ENCODE peak calls at places on chromosome 9, in six cellular contexts. Z is heart left ventricle; F is tibial artery; C is naive thymus-derived CD4-positive, alpha-beta T cell; P is CD4-positive, alpha-beta memory T cell; D is body of pancreas. L is an unnamed sample. For H3K4me1, the result is how much of the 10 kb centered on the place peaks cover.

GRCh38 chr9:21505425-21506179 is 23.5 kb upstream of the IFNE start:
- DNase-seq in D (no peak), C (no peak), Z (no peak), F (no peak), P (no peak), L (no peak)

GRCh38 chr9:14314929-14315753 is 1.2 kb upstream of the NFIB start:
- DNase-seq in P (peak), F (peak), Z (peak), D (peak), C (no peak), L (peak)

GRCh38 chr9:101478906-101479305 is 43.3 kb upstream of the ALDOB start:
- DNase-seq in F (no peak), P (no peak), C (no peak), Z (no peak), D (no peak), L (peak)

GRCh38 chr9:87547665-87548064 is 50.0 kb downstream of the DAPK1 start:
- DNase-seq in D (peak), C (no peak), Z (no peak), P (no peak), F (no peak), L (no peak)

GRCh38 chr9:123656565-123656964 is 273.4 kb downstream of the DENND1A start:
- DNase-seq in F (no peak), P (no peak), Z (no peak), C (no peak), D (no peak), L (no peak)

GRCh38 chr9:114033397-114034103 is 44.5 kb downstream of the AMBP start:
- DNase-seq in F (no peak), D (no peak), C (no peak), Z (peak), P (no peak), L (peak)

GRCh38 chr9:114156658-114157421 is 1.5 kb downstream of the COL27A1 start:
- DNase-seq in F (peak), D (peak), Z (peak), C (peak), P (peak), L (peak)

GRCh38 chr9:127572961-127573727 is 38.9 kb upstream of the STXBP1 start:
- DNase-seq in F (peak), D (peak), P (no peak), C (no peak), Z (no peak), L (peak)

GRCh38 chr9:18705763-18706372 is 231.9 kb downstream of the ADAMTSL1 start:
- DNase-seq in F (no peak), D (no peak), P (no peak), Z (no peak), C (no peak), L (no peak)

GRCh38 chr9:33106827-33107621 is 30.6 kb upstream of the SMU1 start:
- DNase-seq in D (peak), C (no peak), Z (peak), P (no peak), F (no peak), L (no peak)

GRCh38 chr9:89187950-89188349 is 9.3 kb upstream of the SHC3 start:
- DNase-seq in D (no peak), P (no peak), F (no peak), C (no peak), Z (no peak), L (no peak)

GRCh38 chr9:99085949-99086948 is 18.7 kb upstream of the TGFBR1 start:
- DNase-seq in C (no peak), P (no peak), D (peak), Z (no peak), F (peak), L (no peak)

GRCh38 chr9:78618735-78619134 is 321.8 kb downstream of the PSAT1 start:
- DNase-seq in D (no peak), F (no peak), P (no peak), Z (no peak), C (no peak), L (no peak)

GRCh38 chr9:116141864-116142561 is 11.6 kb upstream of the PAPPA start:
- DNase-seq in Z (no peak), D (no peak), F (no peak), P (no peak), C (no peak), L (no peak)

GRCh38 chr9:98455957-98456621 is 200.6 kb upstream of the TBC1D2 start:
- DNase-seq in Z (no peak), P (no peak), C (no peak), D (no peak), F (no peak), L (no peak)

GRCh38 chr9:26471271-26471670 is 421.3 kb downstream of the CAAP1 start:
- DNase-seq in P (no peak), Z (no peak), F (no peak), D (no peak), C (no peak), L (no peak)

GRCh38 chr9:36191290-36191645 is 547 bp downstream of the CLTA start:
- DNase-seq in D (peak), P (peak), F (peak), C (peak), Z (no peak), L (peak)

GRCh38 chr9:35789541-35789940 is 1.9 kb upstream of the NPR2 start:
- DNase-seq in C (no peak), P (no peak), Z (no peak), D (no peak), F (no peak), L (no peak)

GRCh38 chr9:78295731-78296130 is 1.2 kb upstream of the PSAT1 start:
- DNase-seq in Z (no peak), P (no peak), F (no peak), D (no peak), C (no peak), L (no peak)

GRCh38 chr9:99931155-99931840 is 24.8 kb downstream of the STX17 start:
- DNase-seq in F (no peak), P (no peak), Z (no peak), C (no peak), D (no peak), L (no peak)

GRCh38 chr9:100307061-100307460 is 45.7 kb downstream of the TEX10 start:
- DNase-seq in F (no peak), D (no peak), P (no peak), Z (no peak), C (no peak), L (no peak)

GRCh38 chr9:6873862-6874261 is 116.1 kb downstream of the KDM4C start:
- DNase-seq in P (no peak), D (no peak), F (no peak), C (no peak), Z (no peak), L (no peak)

GRCh38 chr9:120662513-120662912 is 51.8 kb downstream of the MEGF9 start:
- DNase-seq in C (no peak), Z (no peak), P (no peak), F (no peak), D (no peak), L (no peak)

DNA sequence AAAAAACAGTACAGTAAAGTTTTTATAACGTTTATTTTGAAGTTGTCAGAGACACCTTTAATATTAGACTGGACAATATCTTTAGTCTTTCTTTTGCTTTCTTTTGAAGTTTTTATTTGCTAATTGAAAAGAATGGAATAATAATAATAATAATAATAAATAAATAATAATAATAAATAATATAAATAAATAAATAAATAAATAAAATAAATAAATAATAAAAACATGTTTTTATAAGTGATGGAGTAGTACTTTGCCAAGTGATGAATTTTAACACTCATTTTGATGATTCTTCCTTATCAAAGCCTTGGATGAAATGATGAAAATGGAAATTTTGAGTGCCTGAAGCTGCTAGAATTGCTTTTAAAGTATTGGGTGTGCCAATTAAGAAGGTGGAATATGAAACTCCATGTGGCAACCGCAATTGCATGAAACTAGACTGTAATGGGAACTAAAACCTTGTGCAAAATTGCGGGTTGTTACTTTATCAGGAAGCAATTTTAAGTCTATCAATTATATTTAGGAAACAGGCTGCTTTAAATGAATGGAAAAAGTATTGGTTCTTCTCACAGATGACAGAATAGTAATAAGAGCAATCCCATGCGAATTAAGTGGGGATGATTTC is 4.4 kb downstream of the ANXA1 start:
- DNase-seq in D (no peak), C (no peak), Z (no peak), P (no peak), F (no peak), L (no peak)
- H3K4me3 ChIP-seq in D (no peak), C (peak), Z (no peak), P (no peak), F (no peak), L (no peak)

GRCh38 chr9:136543280-136543679 is 2.6 kb downstream of the NOTCH1 start:
- DNase-seq in C (peak), Z (no peak), F (no peak), P (no peak), D (no peak), L (no peak)
- H3K4me1 ChIP-seq in C (half or more), Z (under half), F (half or more), P (half or more), D (half or more), L (half or more)

GRCh38 chr9:86099695-86100364 is 472 bp upstream of the GOLM1 start:
- DNase-seq in C (no peak), D (peak), F (peak), Z (peak), P (no peak), L (peak)
- H3K4me3 ChIP-seq in C (peak), D (peak), F (peak), Z (peak), P (peak), L (peak)

DNA sequence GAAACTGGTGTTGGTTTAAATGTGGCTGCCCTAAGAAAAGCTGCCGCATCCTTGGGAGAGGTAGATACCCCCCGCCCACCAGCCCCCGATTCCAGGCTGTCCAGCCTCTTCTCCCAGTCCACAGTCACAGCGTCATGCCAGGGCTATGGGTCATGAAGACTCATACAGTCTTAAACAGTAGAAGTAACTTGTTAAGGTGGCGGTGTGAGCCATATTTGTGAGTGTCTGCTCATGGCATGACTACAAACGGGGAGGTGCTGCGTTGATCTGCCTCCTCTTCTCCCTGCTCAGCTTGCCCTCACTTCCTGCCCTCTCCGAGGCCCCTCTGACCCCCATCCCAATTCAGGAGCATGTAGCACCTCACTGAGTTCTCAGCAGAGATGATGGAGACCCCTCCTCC is 20.8 kb downstream of the FGD3 start:
- DNase-seq in D (no peak), C (no peak), Z (no peak), P (no peak), F (no peak), L (no peak)
- H3K4me1 ChIP-seq in D (under half), C (half or more), Z (under half), P (half or more), F (under half), L (under half)

DNA sequence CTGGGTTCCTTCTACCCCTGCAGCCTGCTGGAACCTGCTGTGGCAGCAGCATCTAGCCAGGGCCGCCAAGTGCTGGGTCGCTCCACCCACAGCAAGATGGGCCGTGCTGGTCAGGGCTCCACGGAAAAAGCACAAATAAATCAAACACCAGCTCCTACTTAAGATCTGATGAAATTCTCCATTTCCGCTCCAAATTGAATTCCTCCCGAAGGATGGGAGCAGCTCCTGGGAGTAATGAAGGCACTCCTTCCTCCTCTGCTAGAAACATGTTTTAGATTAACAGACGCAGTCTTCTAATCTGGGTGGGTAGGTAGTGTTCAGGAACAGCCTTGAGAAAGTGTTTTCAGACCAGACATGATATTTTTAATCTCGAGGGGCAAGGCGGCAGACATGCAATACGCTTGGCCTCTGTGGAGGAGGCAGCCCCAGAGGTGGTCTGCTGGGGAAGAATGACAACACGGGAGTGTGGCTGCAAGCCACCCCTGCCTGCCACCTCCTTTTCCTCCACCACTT is 194.0 kb downstream of the AOPEP start:
- DNase-seq in F (peak), Z (no peak), C (no peak), D (no peak), P (no peak), L (peak)
- H3K4me3 ChIP-seq in F (peak), Z (no peak), C (no peak), D (no peak), P (no peak), L (no peak)

DNA sequence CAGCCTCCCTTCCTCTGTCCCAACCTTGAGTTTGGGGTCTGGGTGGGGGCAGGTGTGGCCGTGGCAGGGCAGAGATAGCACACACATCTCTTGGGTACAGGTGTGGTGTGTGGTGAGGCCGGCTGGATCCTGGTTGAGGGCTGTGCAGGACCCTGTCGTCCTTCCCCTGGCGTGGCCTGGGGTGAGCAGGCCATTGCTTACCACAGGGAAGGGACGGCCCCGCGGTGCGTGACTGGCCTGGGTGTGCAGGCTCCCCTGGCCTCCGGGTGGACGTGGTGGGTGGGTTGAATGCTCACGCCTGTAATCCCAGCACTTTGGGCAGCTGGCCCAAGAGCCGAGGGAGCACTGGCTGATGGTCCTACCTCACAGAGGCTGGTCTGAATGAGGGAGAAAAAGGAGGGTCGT is 1.2 kb downstream of the ARRDC1 start:
- DNase-seq in D (no peak), P (no peak), F (no peak), Z (no peak), C (no peak), L (peak)
- H3K4me1 ChIP-seq in D (under half), P (under half), F (under half), Z (under half), C (under half), L (under half)

L was measured in mucosa of descending colon.